ENCODE peak calls at places on chromosomes 4 and X, in five cellular contexts. B is mucosa of gallbladder; R is hypothalamus; P is stimulated activated CD4-positive, alpha-beta T cell treated with anti-CD3 and anti-CD28 coated beads, TNF-alpha, amount 100 ng/mL, for 24 hours; G is iPS-NIHi11. U is an unnamed sample.

GRCh38 chrX:129959493-129959832 is 23.0 kb upstream of the BCORL1 start:
- DNase-seq in B (no peak), R (no peak), P (no peak), G (no peak), U (no peak)

GRCh38 chr4:38548256-38548655 is 115.7 kb upstream of the KLF3 start:
- DNase-seq in B (no peak), R (no peak), P (no peak), G (no peak), U (no peak)

GRCh38 chr4:156298230-156298629 is 344.6 kb upstream of the CTSO start:
- DNase-seq in B (no peak), R (no peak), P (no peak), G (no peak), U (peak; percentile 26)

GRCh38 chr4:33924239-33924638 is 2320.1 kb downstream of the ARAP2 start:
- DNase-seq in B (no peak), R (no peak), P (no peak), G (peak; percentile 3), U (no peak)

GRCh38 chr4:108425988-108426387 is 194.4 kb upstream of the RPL34 start:
- DNase-seq in B (no peak), R (no peak), P (no peak), G (no peak), U (peak; percentile 93)

GRCh38 chr4:36003051-36003450 is 241.3 kb downstream of the ARAP2 start:
- DNase-seq in B (no peak), R (no peak), P (no peak), G (no peak), U (no peak)

GRCh38 chr4:125125256-125125655 is 189.5 kb upstream of the FAT4 start:
- DNase-seq in B (no peak), R (no peak), P (no peak), G (no peak), U (no peak)

GRCh38 chr4:38145033-38145673 is 185.0 kb downstream of the PTTG2 start:
- DNase-seq in B (no peak), R (no peak), P (no peak), G (no peak), U (no peak)

GRCh38 chr4:52103314-52103713 is 52.2 kb downstream of the SPATA18 start:
- DNase-seq in B (no peak), R (no peak), P (no peak), G (peak; percentile 37), U (no peak)

GRCh38 chrX:154658187-154658586 is 4.8 kb upstream of the CTAG2 start:
- DNase-seq in B (no peak), R (no peak), P (no peak), G (no peak), U (no peak)

GRCh38 chr4:116027311-116027710 is 913.9 kb upstream of the NDST4 start:
- DNase-seq in B (no peak), R (no peak), P (no peak), G (no peak), U (no peak)

GRCh38 chrX:21831496-21831895 is 7.9 kb upstream of the MBTPS2 start:
- DNase-seq in B (no peak), R (no peak), P (no peak), G (no peak), U (no peak)

GRCh38 chrX:129665916-129666644 is 11.3 kb upstream of the APLN start:
- DNase-seq in B (no peak), R (no peak), P (no peak), G (no peak), U (no peak)

GRCh38 chr4:46844325-46844917 is 64.6 kb downstream of the COX7B2 start:
- DNase-seq in B (peak; percentile 39), R (peak; percentile 6), P (peak; percentile 25), G (peak; percentile 23), U (peak; percentile 52)

GRCh38 chrX:114841051-114841450 is 176.4 kb downstream of the IL13RA2 start:
- DNase-seq in B (no peak), R (no peak), P (no peak), G (no peak), U (no peak)

GRCh38 chrX:38561951-38562719 is 793 bp downstream of the TSPAN7 start:
- DNase-seq in B (peak; percentile 10), R (peak; percentile 46), P (no peak), G (peak; percentile 3), U (peak; percentile 30)

GRCh38 chr4:152628128-152628527 is 51.7 kb downstream of the TMEM154 start:
- DNase-seq in B (no peak), R (no peak), P (no peak), G (no peak), U (no peak)

GRCh38 chr4:5967783-5968182 is 50.4 kb downstream of the C4orf50 start:
- DNase-seq in B (no peak), R (no peak), P (no peak), G (no peak), U (no peak)

GRCh38 chr4:78644744-78645330 is 93.3 kb downstream of the ANXA3 start:
- DNase-seq in B (peak; percentile 72), R (peak; percentile 35), P (peak; percentile 6), G (peak; percentile 66), U (peak; percentile 60)

GRCh38 chr4:169208516-169208915 is 62.2 kb downstream of the SH3RF1 start:
- DNase-seq in B (no peak), R (no peak), P (no peak), G (no peak), U (no peak)

GRCh38 chr4:116585240-116585639 is 500.1 kb downstream of the TRAM1L1 start:
- DNase-seq in B (no peak), R (no peak), P (no peak), G (no peak), U (no peak)

GRCh38 chr4:184838249-184839074 is 12.7 kb upstream of the ACSL1 start:
- DNase-seq in B (no peak), R (no peak), P (no peak), G (no peak), U (no peak)

GRCh38 chr4:153153339-153153851 is 50.8 kb upstream of the TRIM2 start:
- DNase-seq in B (peak; percentile 40), R (peak; percentile 72), P (peak; percentile 22), G (peak; percentile 66), U (peak; percentile 61)

GRCh38 chr4:984336-985054 is 2.3 kb upstream of the IDUA start:
- DNase-seq in B (no peak), R (no peak), P (no peak), G (no peak), U (no peak)

GRCh38 chr4:83961575-83961974 is 425.7 kb downstream of the GPAT3 start:
- DNase-seq in B (no peak), R (no peak), P (no peak), G (no peak), U (peak; percentile 17)

GRCh38 chr4:118849867-118850812 is 14.2 kb upstream of the SEC24D start:
- DNase-seq in B (peak; percentile 14), R (no peak), P (no peak), G (peak; percentile 62), U (no peak)

GRCh38 chrX:15269120-15269519 is 763 bp downstream of the ASB9 start:
- DNase-seq in B (no peak), R (no peak), P (no peak), G (no peak), U (no peak)

GRCh38 chrX:53190363-53190960 is 34.5 kb downstream of the KDM5C start:
- DNase-seq in B (no peak), R (no peak), P (no peak), G (peak; percentile 39), U (no peak)

GRCh38 chr4:76562851-76563803 is 128.1 kb downstream of the SHROOM3 start:
- DNase-seq in B (no peak), R (no peak), P (no peak), G (no peak), U (no peak)

GRCh38 chr4:141016117-141016798 is 117.0 kb downstream of the RNF150 start:
- DNase-seq in B (no peak), R (no peak), P (no peak), G (no peak), U (no peak)

GRCh38 chr4:8414377-8414776 is 26.1 kb downstream of the ACOX3 start:
- DNase-seq in B (no peak), R (no peak), P (no peak), G (no peak), U (no peak)